ENCODE peak calls at places on chromosomes 5 and 9, in six cellular contexts. F, A, M, J, N and Q are unnamed samples.

GRCh38 chr5:171592741-171593140 is 173.3 kb downstream of the FGF18 start:
- DNase-seq in J (no peak), N (no peak), F (no peak), M (no peak), A (no peak), Q (no peak)

GRCh38 chr5:134736173-134736812 is 2.1 kb upstream of the CAMLG start:
- DNase-seq in A (no peak), J (no peak), M (no peak), N (no peak), F (no peak), Q (peak)

GRCh38 chr9:105187781-105188180 is 56.7 kb upstream of the SLC44A1 start:
- DNase-seq in M (no peak), N (no peak), F (no peak), J (no peak), A (peak), Q (no peak)

GRCh38 chr5:152514827-152515397 is 109.8 kb upstream of the NMUR2 start:
- DNase-seq in J (no peak), N (no peak), A (peak), F (no peak), M (peak), Q (no peak)

GRCh38 chr5:42506662-42507061 is 83.4 kb downstream of the GHR start:
- DNase-seq in M (no peak), A (no peak), N (no peak), J (no peak), F (no peak), Q (no peak)

GRCh38 chr5:168413062-168413461 is 73.2 kb upstream of the RARS1 start:
- DNase-seq in A (no peak), N (no peak), M (no peak), F (no peak), J (no peak), Q (no peak)

GRCh38 chr9:134493471-134494272 is 147.9 kb upstream of the COL5A1 start:
- DNase-seq in J (no peak), A (no peak), M (no peak), F (no peak), N (no peak), Q (no peak)

GRCh38 chr9:73773896-73774295 is 622.2 kb downstream of the ANXA1 start:
- DNase-seq in J (no peak), N (no peak), M (no peak), A (no peak), F (no peak), Q (no peak)

GRCh38 chr9:109401169-109401989 is 80.5 kb upstream of the EPB41L4B start:
- DNase-seq in J (peak), N (no peak), A (peak), M (peak), F (peak), Q (peak)

GRCh38 chr5:154442801-154443200 is 3.0 kb upstream of the SAP30L start:
- DNase-seq in N (no peak), M (no peak), A (no peak), J (no peak), F (no peak), Q (no peak)

GRCh38 chr5:164934561-164934960 is 1429.1 kb downstream of the MAT2B start:
- DNase-seq in J (no peak), M (no peak), A (no peak), N (no peak), F (no peak), Q (no peak)

GRCh38 chr5:62762503-62762902 is 183.9 kb downstream of the LRRC70 start:
- DNase-seq in N (no peak), A (no peak), J (no peak), M (no peak), F (no peak), Q (no peak)

GRCh38 chr5:150052326-150053230 is 33.8 kb downstream of the CSF1R start:
- DNase-seq in A (no peak), M (no peak), J (no peak), F (no peak), N (no peak), Q (no peak)

GRCh38 chr9:83069651-83070050 is 6.7 kb upstream of the RASEF start:
- DNase-seq in N (no peak), J (no peak), F (no peak), M (no peak), A (no peak), Q (no peak)

GRCh38 chr9:83068414-83068813 is 5.5 kb upstream of the RASEF start:
- DNase-seq in F (no peak), A (no peak), M (no peak), J (no peak), N (no peak), Q (no peak)

GRCh38 chr9:83066771-83067170 is 3.8 kb upstream of the RASEF start:
- DNase-seq in F (no peak), A (no peak), N (no peak), M (no peak), J (no peak), Q (no peak)

GRCh38 chr9:83067579-83067978 is 4.6 kb upstream of the RASEF start:
- DNase-seq in M (no peak), N (no peak), A (no peak), F (no peak), J (no peak), Q (no peak)

DNA sequence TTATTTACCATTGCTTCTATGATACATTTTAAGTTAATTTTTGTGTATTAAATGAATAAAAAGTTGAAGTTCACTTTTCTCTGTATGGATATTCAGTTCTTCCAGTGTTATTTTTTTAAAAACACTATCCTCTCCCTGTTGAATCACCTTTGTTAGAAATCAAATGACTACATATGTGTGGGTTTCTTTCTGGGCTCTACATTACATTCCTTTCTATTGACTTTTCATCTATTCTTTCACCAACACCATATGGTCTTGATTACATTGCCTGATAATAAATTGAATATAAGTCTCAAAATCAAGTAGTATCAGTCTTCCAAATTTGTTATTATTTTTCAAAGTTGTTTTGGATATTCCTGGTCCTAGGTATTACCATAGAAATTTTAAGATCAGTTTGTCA is 7.3 kb upstream of the RASEF start:
- DNase-seq in M (no peak), F (no peak), J (no peak), A (no peak), N (no peak), Q (no peak)
- TF ChIP-seq GABPA in M (no peak), F (no peak), J (no peak), A (no peak), N (no peak), Q (no peak)

GRCh38 chr5:158119852-158120708 is 261.1 kb upstream of the CLINT1 start:
- DNase-seq in M (no peak), F (no peak), N (no peak), J (no peak), A (no peak), Q (no peak)
- TF ChIP-seq GABPA in M (no peak), F (no peak), N (no peak), J (no peak), A (no peak), Q (no peak)

GRCh38 chr9:96274939-96275338 is 27.0 kb downstream of the HSD17B3 start:
- DNase-seq in N (no peak), J (no peak), M (no peak), A (no peak), F (no peak), Q (no peak)

GRCh38 chr9:96279927-96280326 is 22.0 kb downstream of the HSD17B3 start:
- DNase-seq in F (no peak), M (no peak), J (no peak), N (no peak), A (no peak), Q (no peak)
- TF ChIP-seq GABPA in F (no peak), M (no peak), J (no peak), N (no peak), A (no peak), Q (no peak)

DNA sequence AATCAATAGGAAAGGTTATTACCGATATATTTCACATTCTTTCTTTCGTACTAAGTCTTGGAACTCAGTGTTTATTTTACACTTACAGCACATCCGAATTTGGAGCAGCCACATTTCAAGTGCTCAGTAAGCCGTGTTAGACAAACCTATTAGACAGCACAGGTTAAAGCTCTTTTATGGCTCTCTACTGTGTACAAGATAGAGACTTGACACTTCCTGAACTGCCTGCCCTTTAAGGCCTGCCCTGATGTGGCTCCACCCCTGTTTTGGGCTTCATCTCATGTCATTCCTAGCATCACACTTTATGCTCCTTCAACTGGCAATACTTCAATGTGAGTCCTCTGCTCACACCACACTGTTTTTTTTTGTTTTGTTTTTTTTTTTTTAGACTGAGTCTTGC is 23.5 kb upstream of the SUSD1 start:
- DNase-seq in A (no peak), M (no peak), J (no peak), N (no peak), F (no peak), Q (no peak)
- TF ChIP-seq GABPA in A (no peak), M (no peak), J (no peak), N (no peak), F (no peak), Q (no peak)

DNA sequence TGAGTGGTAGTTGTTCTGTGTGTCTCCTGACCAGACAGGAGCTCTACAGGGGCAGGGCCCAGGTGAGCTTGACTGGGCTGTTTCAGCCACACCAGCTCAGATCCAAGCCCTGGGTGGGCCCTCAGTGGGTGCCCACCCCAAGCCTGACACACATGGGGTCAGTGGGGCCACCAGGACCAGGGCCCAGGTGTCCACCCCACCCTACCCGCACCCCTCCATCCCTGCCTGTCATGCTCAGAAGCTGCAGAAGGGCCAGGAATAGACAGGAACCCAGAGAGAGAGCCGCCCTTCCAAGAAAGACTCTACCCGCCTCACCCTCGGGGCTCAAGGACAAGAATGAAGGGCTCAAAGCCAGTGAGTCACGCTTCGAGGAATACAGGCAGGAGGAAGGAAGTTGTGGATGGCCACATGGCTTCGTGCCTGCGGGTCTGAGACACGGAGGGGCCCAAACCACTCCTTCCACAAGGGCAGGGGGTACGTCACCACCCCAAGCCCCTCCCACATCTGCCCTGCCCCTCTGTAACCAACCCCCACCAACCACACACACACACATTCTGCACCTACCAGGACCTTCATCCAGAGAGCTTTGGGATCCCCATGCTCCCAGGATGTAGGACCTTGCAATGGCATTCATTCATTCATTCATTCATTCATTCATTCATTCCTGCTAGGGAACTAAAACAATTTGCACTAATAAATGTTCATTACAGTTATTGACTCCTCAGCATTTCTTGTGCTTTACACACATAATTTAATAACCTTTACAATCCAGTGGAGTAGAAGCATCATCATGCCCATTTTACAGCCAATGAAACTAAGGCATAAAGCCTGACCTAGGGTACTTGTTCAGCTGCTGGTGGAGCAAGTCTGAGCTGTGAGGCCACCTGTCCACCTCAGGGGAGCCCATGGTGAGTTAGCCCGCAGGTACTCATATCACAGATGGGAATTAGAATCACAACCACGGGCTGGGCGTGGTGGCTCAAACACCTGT is 56.0 kb upstream of the STXBP1 start:
- DNase-seq in M (no peak), N (peak), A (no peak), F (no peak), J (peak), Q (peak)
- TF ChIP-seq GABPA in M (peak), N (no peak), A (no peak), F (no peak), J (no peak), Q (no peak)

GRCh38 chr5:15290953-15291352 is 209.0 kb upstream of the FBXL7 start:
- DNase-seq in F (no peak), M (no peak), A (no peak), J (no peak), N (no peak), Q (no peak)

GRCh38 chr5:15286659-15287058 is 213.3 kb upstream of the FBXL7 start:
- DNase-seq in F (no peak), A (no peak), J (no peak), N (no peak), M (peak), Q (no peak)

GRCh38 chr5:15285901-15286583 is 213.9 kb upstream of the FBXL7 start:
- DNase-seq in F (no peak), N (no peak), A (no peak), M (no peak), J (no peak), Q (no peak)
- TF ChIP-seq GABPA in F (no peak), N (no peak), A (no peak), M (no peak), J (no peak), Q (no peak)

GRCh38 chr5:160697281-160697680 is 154.7 kb downstream of the ATP10B start:
- DNase-seq in M (no peak), F (no peak), A (no peak), N (no peak), J (no peak), Q (no peak)
- TF ChIP-seq GABPA in M (no peak), F (no peak), A (no peak), N (no peak), J (no peak), Q (no peak)